ENCODE peak calls at places on chromosome 2, in four cellular contexts. G is HepG2, W is GM12878, L is H1. S is an unnamed sample.

GRCh38 chr2:3044587-3045317 is 332.9 kb downstream of the EIPR1 start:
- DNase-seq in G (peak), L (no peak), W (no peak), S (no peak)

GRCh38 chr2:194105358-194105757 is 1551.7 kb upstream of the SLC39A10 start:
- DNase-seq in L (no peak), G (no peak), W (no peak), S (no peak)

GRCh38 chr2:154898269-154898668 is 199.8 kb downstream of the KCNJ3 start:
- DNase-seq in L (no peak), G (no peak), W (no peak), S (no peak)

GRCh38 chr2:215843579-215843978 is 169.8 kb downstream of the MREG start:
- DNase-seq in G (peak), W (no peak), L (no peak), S (no peak)

GRCh38 chr2:179239838-179240237 is 24.8 kb downstream of the SESTD1 start:
- DNase-seq in L (no peak), W (no peak), G (peak), S (no peak)

GRCh38 chr2:56084117-56084936 is 99.5 kb upstream of the CCDC85A start:
- DNase-seq in W (no peak), G (no peak), L (no peak), S (no peak)

GRCh38 chr2:27809761-27810241 is 38.3 kb downstream of the MRPL33 start:
- DNase-seq in G (no peak), L (no peak), W (no peak), S (no peak)

GRCh38 chr2:82013641-82014040 is 1709.1 kb upstream of the LRRTM1 start:
- DNase-seq in W (no peak), L (peak), G (no peak), S (peak)

GRCh38 chr2:56127013-56127772 is 56.6 kb upstream of the CCDC85A start:
- DNase-seq in W (no peak), G (no peak), L (no peak), S (no peak)

GRCh38 chr2:145563752-145564615 is 1044.1 kb upstream of the ZEB2 start:
- DNase-seq in W (no peak), L (no peak), G (no peak), S (no peak)

GRCh38 chr2:214244847-214245246 is 166.0 kb upstream of the VWC2L start:
- DNase-seq in G (no peak), L (no peak), W (no peak), S (peak)

GRCh38 chr2:212032536-212033219 is 505.9 kb downstream of the ERBB4 start:
- DNase-seq in W (no peak), L (no peak), G (no peak), S (no peak)

GRCh38 chr2:236986524-236987330 is 99.0 kb upstream of the COPS8 start:
- DNase-seq in G (no peak), W (no peak), L (no peak), S (no peak)

GRCh38 chr2:23697676-23698075 is 229.2 kb downstream of the ATAD2B start:
- DNase-seq in G (no peak), W (no peak), L (no peak), S (no peak)

GRCh38 chr2:178193823-178194599 is at the start of gene OSBPL6:
- DNase-seq in G (peak), W (no peak), L (no peak), S (peak)

GRCh38 chr2:227460079-227460485 is 11.9 kb upstream of the AGFG1 start:
- DNase-seq in W (no peak), G (no peak), L (no peak), S (no peak)

GRCh38 chr2:241983571-241984270 is 114.2 kb downstream of the RTP5 start:
- DNase-seq in W (no peak), G (no peak), L (no peak), S (no peak)

GRCh38 chr2:164430166-164430783 is 191.0 kb downstream of the GRB14 start:
- DNase-seq in G (peak), W (no peak), L (no peak), S (peak)

GRCh38 chr2:108593547-108594098 is 59.4 kb downstream of the LIMS1 start:
- DNase-seq in W (no peak), G (no peak), L (no peak), S (no peak)

GRCh38 chr2:14909795-14910194 is 277.3 kb downstream of the LRATD1 start:
- DNase-seq in W (no peak), L (no peak), G (no peak), S (no peak)

GRCh38 chr2:150885236-150885635 is 376.4 kb downstream of the RBM43 start:
- DNase-seq in L (no peak), G (no peak), W (no peak), S (no peak)

GRCh38 chr2:203951366-203951902 is 14.9 kb downstream of the ICOS start:
- DNase-seq in L (no peak), W (peak), G (no peak), S (no peak)

GRCh38 chr2:206045251-206045650 is 40.7 kb downstream of the INO80D start:
- DNase-seq in L (no peak), G (no peak), W (no peak), S (no peak)

GRCh38 chr2:176643711-176644110 is 374.5 kb downstream of the MTX2 start:
- DNase-seq in G (peak), L (no peak), W (no peak), S (no peak)

GRCh38 chr2:179764710-179765109 is 96.7 kb downstream of the ZNF385B start:
- DNase-seq in L (no peak), W (no peak), G (no peak), S (no peak)

GRCh38 chr2:101064868-101065549 is 62.9 kb downstream of the RPL31 start:
- DNase-seq in G (peak), L (no peak), W (no peak), S (no peak)

GRCh38 chr2:227826019-227826521 is 12.4 kb downstream of the CCL20 start:
- DNase-seq in W (no peak), G (no peak), L (no peak), S (no peak)

GRCh38 chr2:134707330-134707676 is 11.5 kb downstream of the TMEM163 start:
- DNase-seq in W (no peak), G (no peak), L (no peak), S (no peak)

GRCh38 chr2:134705861-134706586 is 12.8 kb downstream of the TMEM163 start:
- DNase-seq in L (peak), W (no peak), G (no peak), S (peak)

GRCh38 chr2:134704173-134704572 is 14.6 kb downstream of the TMEM163 start:
- DNase-seq in G (no peak), W (no peak), L (no peak), S (no peak)

GRCh38 chr2:134711622-134712125 is 7.1 kb downstream of the TMEM163 start:
- DNase-seq in L (no peak), G (no peak), W (no peak), S (no peak)

DNA sequence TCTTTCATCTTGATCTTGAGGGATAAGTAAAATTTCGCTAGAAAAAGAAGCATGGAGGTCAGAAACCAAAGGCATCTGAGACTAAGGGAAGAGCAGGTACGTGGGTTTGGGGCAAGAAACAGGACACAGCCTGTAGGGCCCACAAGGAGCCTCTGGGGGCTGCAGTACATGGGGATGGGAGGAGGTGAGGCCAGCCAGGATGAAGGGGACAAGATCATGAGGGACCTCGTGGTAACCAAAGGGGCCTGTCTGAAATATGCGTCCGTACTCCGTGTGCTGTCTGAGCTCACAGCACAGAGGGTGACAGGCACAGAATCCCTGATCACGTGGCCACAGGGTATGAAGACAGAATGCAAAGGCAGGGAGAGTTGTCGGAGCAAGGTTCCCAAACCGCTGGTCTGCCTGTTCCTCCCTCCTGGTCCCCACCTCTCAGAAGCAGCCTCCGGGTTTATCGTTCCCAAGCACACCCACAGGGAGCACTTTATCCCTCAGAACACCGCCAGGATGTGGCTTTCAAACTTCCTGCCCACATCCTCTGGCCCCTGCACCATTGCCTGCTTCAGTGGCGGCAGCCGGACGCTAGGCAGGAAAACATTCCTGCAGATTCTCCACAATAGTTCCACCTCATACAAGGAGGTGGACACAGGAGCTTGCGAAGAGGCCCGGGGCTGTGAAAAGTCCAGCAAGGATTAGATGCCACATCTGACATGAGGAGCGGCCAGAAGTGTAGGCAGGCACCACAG is 12.0 kb downstream of the TMEM163 start:
- DNase-seq in W (no peak), L (no peak), G (peak), S (no peak)
- H3K4me3 ChIP-seq in W (no peak), L (no peak), G (peak), S (no peak)

GRCh38 chr2:10448646-10449480 is 736 bp upstream of the ODC1 start:
- DNase-seq in L (peak), W (peak), G (peak), S (peak)
- TF ChIP-seq SUZ12 in L (peak), W (no peak), G (no peak), S (no peak)

DNA sequence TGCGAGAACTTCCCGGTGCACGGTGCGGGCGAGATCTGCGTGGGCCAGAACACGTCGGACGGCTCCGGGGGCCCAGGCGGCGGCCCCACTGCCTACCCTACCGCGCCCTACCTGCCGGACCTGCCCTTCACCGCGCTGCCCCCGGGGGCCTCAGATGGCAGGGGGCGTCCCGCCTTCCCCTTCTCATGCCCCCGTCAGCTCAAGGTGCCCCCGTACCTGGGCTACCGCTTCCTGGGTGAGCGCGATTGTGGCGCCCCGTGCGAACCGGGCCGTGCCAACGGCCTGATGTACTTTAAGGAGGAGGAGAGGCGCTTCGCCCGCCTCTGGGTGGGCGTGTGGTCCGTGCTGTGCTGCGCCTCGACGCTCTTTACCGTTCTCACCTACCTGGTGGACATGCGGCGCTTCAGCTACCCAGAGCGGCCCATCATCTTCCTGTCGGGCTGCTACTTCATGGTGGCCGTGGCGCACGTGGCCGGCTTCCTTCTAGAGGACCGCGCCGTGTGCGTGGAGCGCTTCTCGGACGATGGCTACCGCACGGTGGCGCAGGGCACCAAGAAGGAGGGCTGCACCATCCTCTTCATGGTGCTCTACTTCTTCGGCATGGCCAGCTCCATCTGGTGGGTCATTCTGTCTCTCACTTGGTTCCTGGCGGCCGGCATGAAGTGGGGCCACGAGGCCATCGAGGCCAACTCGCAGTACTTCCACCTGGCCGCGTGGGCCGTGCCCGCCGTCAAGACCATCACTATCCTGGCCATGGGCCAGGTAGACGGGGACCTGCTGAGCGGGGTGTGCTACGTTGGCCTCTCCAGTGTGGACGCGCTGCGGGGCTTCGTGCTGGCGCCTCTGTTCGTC is 1.7 kb downstream of the FZD7 start:
- DNase-seq in G (no peak), W (no peak), L (no peak), S (no peak)
- H3K4me3 ChIP-seq in G (no peak), W (no peak), L (peak), S (peak)

DNA sequence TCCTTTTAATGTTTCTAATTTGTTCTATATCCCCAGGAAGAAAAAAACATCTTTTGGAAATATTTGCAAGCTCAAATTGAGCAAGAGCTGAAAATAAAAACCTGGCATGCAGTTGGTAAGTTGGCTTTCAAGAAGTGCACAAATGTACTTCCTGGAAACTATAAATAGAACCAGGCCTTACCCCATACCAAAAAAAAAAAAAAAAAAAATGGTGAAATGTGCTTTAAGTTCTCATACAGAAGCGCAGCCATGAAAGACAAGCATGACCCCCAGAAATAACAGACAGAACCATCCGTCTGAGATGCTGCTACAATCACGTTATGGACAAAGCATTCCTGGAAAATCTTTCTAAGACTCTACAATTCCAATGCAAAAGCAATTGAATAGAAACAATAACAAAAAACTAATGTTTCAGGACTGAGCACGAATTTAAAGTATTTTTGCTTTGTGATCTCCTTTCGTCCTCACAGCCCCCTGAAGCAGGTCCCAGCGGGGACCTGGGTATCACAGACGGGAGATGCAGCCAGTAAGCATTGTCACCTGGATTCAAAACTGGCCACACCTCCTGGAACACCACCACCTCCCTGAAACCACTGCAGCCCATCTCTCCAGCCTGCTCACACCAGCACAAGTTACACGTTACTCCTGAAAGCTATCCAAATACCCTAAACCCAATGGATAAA is 178.3 kb downstream of the HDAC4 start:
- DNase-seq in L (no peak), W (no peak), G (no peak), S (no peak)
- TF ChIP-seq SUZ12 in L (no peak), W (no peak), G (no peak), S (no peak)

GRCh38 chr2:174877796-174878195 is 113.5 kb upstream of the CHRNA1 start:
- DNase-seq in L (no peak), G (no peak), W (no peak), S (no peak)
- H3K4me3 ChIP-seq in L (no peak), G (no peak), W (no peak), S (no peak)

DNA sequence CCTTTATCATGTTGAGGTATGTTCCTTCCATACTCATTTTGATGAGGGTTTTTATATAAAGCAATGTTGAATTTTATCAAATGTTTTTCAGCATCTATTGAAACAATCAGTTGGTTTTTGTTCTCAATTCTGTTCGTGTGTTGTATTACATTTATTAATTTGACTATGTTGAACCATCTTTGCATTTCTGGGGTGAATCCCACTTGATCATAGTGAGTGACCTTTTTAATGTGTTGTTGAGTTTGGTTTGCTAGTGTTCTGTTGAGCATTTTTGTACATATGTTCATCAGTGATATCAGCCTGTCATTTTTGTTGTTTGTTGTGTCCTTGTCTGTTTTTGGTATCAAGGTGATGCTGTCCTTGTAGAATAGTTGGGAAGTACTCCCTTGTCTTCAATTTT is 110.9 kb downstream of the MYO3B start:
- DNase-seq in L (no peak), W (no peak), G (no peak), S (no peak)
- TF ChIP-seq SUZ12 in L (no peak), W (no peak), G (no peak), S (no peak)

DNA sequence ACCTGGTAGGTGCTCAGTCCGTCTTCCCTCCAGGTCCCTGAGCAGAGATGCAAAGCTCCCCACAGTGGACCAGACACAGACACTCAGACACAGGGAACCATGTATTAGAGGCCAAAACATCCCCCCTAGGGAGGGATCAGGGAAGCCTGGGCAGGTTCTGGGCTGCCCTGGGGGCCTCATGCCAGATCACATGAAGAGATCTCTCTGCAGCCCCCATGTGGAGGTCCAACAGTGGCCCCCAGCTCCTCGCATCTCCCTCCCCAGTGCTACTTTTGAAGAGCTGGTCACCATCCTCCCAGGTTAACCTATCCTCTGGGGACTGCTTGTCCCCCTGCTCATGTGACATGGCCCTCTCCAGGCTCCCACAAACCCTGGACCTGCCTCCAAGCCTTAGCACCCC is 10.5 kb upstream of the TNS1 start:
- DNase-seq in G (no peak), W (no peak), L (no peak), S (no peak)
- H3K4me3 ChIP-seq in G (no peak), W (no peak), L (no peak), S (no peak)

GRCh38 chr2:169640104-169640503 is 54.1 kb downstream of the CFAP210 start:
- DNase-seq in G (peak), W (no peak), L (no peak), S (no peak)
- TF ChIP-seq SUZ12 in G (no peak), W (no peak), L (no peak), S (no peak)

DNA sequence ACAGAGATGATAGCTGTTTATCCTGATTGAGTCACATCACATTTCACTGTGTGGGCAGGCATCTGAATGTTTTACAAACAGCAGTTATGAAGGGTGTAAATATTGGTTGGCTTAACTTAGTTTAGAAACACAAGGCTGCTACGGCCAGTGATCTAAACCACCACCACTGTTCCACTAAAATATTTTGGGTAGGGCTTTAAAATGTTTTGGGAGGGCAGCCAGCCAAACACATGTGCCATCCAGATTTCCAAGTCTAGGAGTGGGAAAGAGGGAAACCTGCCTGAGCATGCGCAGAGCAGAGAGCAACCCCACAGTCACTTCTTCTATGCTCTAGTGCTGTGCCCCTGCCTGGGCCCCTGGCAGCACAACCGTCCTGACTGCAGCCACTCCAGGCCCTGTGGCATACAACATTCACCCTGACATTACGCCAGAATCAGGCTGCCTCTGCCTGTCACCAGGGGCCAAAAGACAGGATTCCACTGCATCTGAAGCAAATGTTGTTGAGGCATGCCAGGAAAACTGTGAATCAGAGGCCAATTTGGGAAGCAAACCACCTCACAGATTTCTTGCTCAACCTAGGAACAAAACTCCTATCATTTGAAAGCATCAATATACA is 74.8 kb upstream of the COL5A2 start:
- DNase-seq in L (no peak), W (no peak), G (no peak), S (no peak)
- H3K4me3 ChIP-seq in L (no peak), W (no peak), G (no peak), S (no peak)

S was measured in NT2/D1.